ENCODE peak calls at places on chromosome X, in five cellular contexts. One of them, this sample, is unnamed.
A peak's percentile ranks its signal among the peaks of the same experiment; 100 is the strongest.

GRCh38 chrX:133921764-133922389 is 63.5 kb downstream of the GPC3 start:
- DNase-seq in left cardiac atrium: peak; percentile 28
- DNase-seq in aorta: no peak
- DNase-seq in activated T-cell treated with anti-CD3 and anti-CD28 coated beads for 48 hours: peak; percentile 20
- DNase-seq in T-helper 2 cell treated with Interferon-gamma antibody and Interleukin-4, amounts not matched to agents 5 μg/mL and 100 μg/mL, for 36 hours: no peak
- DNase-seq in this sample: no peak

GRCh38 chrX:11287505-11287904 is 5.7 kb upstream of the AMELX start:
- DNase-seq in aorta: no peak
- DNase-seq in T-helper 2 cell treated with Interferon-gamma antibody and Interleukin-4, amounts not matched to agents 5 μg/mL and 100 μg/mL, for 36 hours: no peak
- DNase-seq in left cardiac atrium: no peak
- DNase-seq in activated T-cell treated with anti-CD3 and anti-CD28 coated beads for 48 hours: no peak
- DNase-seq in this sample: no peak

GRCh38 chrX:144388738-144389137 is 504.9 kb downstream of the UBE2NL start:
- DNase-seq in activated T-cell treated with anti-CD3 and anti-CD28 coated beads for 48 hours: no peak
- DNase-seq in left cardiac atrium: no peak
- DNase-seq in aorta: no peak
- DNase-seq in T-helper 2 cell treated with Interferon-gamma antibody and Interleukin-4, amounts not matched to agents 5 μg/mL and 100 μg/mL, for 36 hours: no peak
- DNase-seq in this sample: no peak

GRCh38 chrX:70096052-70096451 is 33.8 kb downstream of the OTUD6A start:
- DNase-seq in T-helper 2 cell treated with Interferon-gamma antibody and Interleukin-4, amounts not matched to agents 5 μg/mL and 100 μg/mL, for 36 hours: no peak
- DNase-seq in aorta: no peak
- DNase-seq in activated T-cell treated with anti-CD3 and anti-CD28 coated beads for 48 hours: no peak
- DNase-seq in left cardiac atrium: no peak
- DNase-seq in this sample: no peak

GRCh38 chrX:118847676-118848075 is 24.1 kb downstream of the ZCCHC12 start:
- DNase-seq in activated T-cell treated with anti-CD3 and anti-CD28 coated beads for 48 hours: no peak
- DNase-seq in aorta: no peak
- DNase-seq in T-helper 2 cell treated with Interferon-gamma antibody and Interleukin-4, amounts not matched to agents 5 μg/mL and 100 μg/mL, for 36 hours: no peak
- DNase-seq in left cardiac atrium: no peak
- DNase-seq in this sample: no peak

GRCh38 chrX:74458738-74459137 is 37.4 kb downstream of the SLC16A2 start:
- DNase-seq in activated T-cell treated with anti-CD3 and anti-CD28 coated beads for 48 hours: no peak
- DNase-seq in left cardiac atrium: no peak
- DNase-seq in T-helper 2 cell treated with Interferon-gamma antibody and Interleukin-4, amounts not matched to agents 5 μg/mL and 100 μg/mL, for 36 hours: no peak
- DNase-seq in aorta: no peak
- DNase-seq in this sample: no peak

GRCh38 chrX:152899111-152899873 is 1.4 kb downstream of the ZNF185 start:
- DNase-seq in T-helper 2 cell treated with Interferon-gamma antibody and Interleukin-4, amounts not matched to agents 5 μg/mL and 100 μg/mL, for 36 hours: no peak
- DNase-seq in aorta: no peak
- DNase-seq in left cardiac atrium: no peak
- DNase-seq in activated T-cell treated with anti-CD3 and anti-CD28 coated beads for 48 hours: no peak
- DNase-seq in this sample: no peak

GRCh38 chrX:39975094-39975865 is 122.5 kb downstream of the BCOR start:
- DNase-seq in left cardiac atrium: no peak
- DNase-seq in aorta: no peak
- DNase-seq in activated T-cell treated with anti-CD3 and anti-CD28 coated beads for 48 hours: no peak
- DNase-seq in T-helper 2 cell treated with Interferon-gamma antibody and Interleukin-4, amounts not matched to agents 5 μg/mL and 100 μg/mL, for 36 hours: no peak
- DNase-seq in this sample: no peak

GRCh38 chrX:105219454-105220401 is 766 bp downstream of the TEX13A start:
- DNase-seq in aorta: no peak
- DNase-seq in left cardiac atrium: no peak
- DNase-seq in T-helper 2 cell treated with Interferon-gamma antibody and Interleukin-4, amounts not matched to agents 5 μg/mL and 100 μg/mL, for 36 hours: no peak
- DNase-seq in activated T-cell treated with anti-CD3 and anti-CD28 coated beads for 48 hours: no peak
- DNase-seq in this sample: no peak

GRCh38 chrX:136199365-136199764 is 51.8 kb downstream of the MAP7D3 start:
- DNase-seq in activated T-cell treated with anti-CD3 and anti-CD28 coated beads for 48 hours: no peak
- DNase-seq in aorta: no peak
- DNase-seq in T-helper 2 cell treated with Interferon-gamma antibody and Interleukin-4, amounts not matched to agents 5 μg/mL and 100 μg/mL, for 36 hours: no peak
- DNase-seq in left cardiac atrium: no peak
- DNase-seq in this sample: no peak

GRCh38 chrX:74465424-74465823 is 44.1 kb downstream of the SLC16A2 start:
- DNase-seq in T-helper 2 cell treated with Interferon-gamma antibody and Interleukin-4, amounts not matched to agents 5 μg/mL and 100 μg/mL, for 36 hours: no peak
- DNase-seq in left cardiac atrium: no peak
- DNase-seq in activated T-cell treated with anti-CD3 and anti-CD28 coated beads for 48 hours: no peak
- DNase-seq in aorta: no peak
- DNase-seq in this sample: no peak

GRCh38 chrX:125605145-125605544 is 285.5 kb downstream of the TEX13C start:
- DNase-seq in aorta: no peak
- DNase-seq in left cardiac atrium: no peak
- DNase-seq in activated T-cell treated with anti-CD3 and anti-CD28 coated beads for 48 hours: no peak
- DNase-seq in T-helper 2 cell treated with Interferon-gamma antibody and Interleukin-4, amounts not matched to agents 5 μg/mL and 100 μg/mL, for 36 hours: no peak
- DNase-seq in this sample: no peak

GRCh38 chrX:54494970-54495813 is 842 bp downstream of the FGD1 start:
- DNase-seq in aorta: peak; percentile 57
- DNase-seq in T-helper 2 cell treated with Interferon-gamma antibody and Interleukin-4, amounts not matched to agents 5 μg/mL and 100 μg/mL, for 36 hours: no peak
- DNase-seq in left cardiac atrium: peak; percentile 34
- DNase-seq in activated T-cell treated with anti-CD3 and anti-CD28 coated beads for 48 hours: no peak
- DNase-seq in this sample: no peak